ENCODE peak calls at places on chromosomes 16 and 17, in four cellular contexts. C is CD8-positive, alpha-beta T cell; M is heart right ventricle; Y is esophagus squamous epithelium. B is an unnamed sample.

GRCh38 chr17:77738666-77739531 is 219.6 kb upstream of the TNRC6C start:
- DNase-seq in M (peak; percentile 79), C (no peak), Y (no peak), B (no peak)

GRCh38 chr16:48885456-48885855 is 275.5 kb upstream of the N4BP1 start:
- DNase-seq in Y (no peak), C (no peak), M (no peak), B (no peak)

GRCh38 chr17:17741346-17742023 is 60.2 kb downstream of the RAI1 start:
- DNase-seq in M (no peak), C (no peak), Y (no peak), B (no peak)

GRCh38 chr17:44147812-44148211 is 6.1 kb downstream of the HROB start:
- DNase-seq in C (no peak), Y (no peak), M (no peak), B (no peak)

GRCh38 chr16:19691161-19691850 is 26.7 kb downstream of the KNOP1 start:
- DNase-seq in M (peak; percentile 13), Y (no peak), C (no peak), B (no peak)

GRCh38 chr17:51427259-51428255 is 167.2 kb downstream of the UTP18 start:
- DNase-seq in C (peak; percentile 44), M (no peak), Y (no peak), B (no peak)

GRCh38 chr17:11545696-11546095 is 52.6 kb upstream of the DNAH9 start:
- DNase-seq in C (no peak), Y (no peak), M (no peak), B (no peak)

GRCh38 chr16:17037499-17037898 is 433.3 kb downstream of the XYLT1 start:
- DNase-seq in M (no peak), C (no peak), Y (no peak), B (no peak)

DNA sequence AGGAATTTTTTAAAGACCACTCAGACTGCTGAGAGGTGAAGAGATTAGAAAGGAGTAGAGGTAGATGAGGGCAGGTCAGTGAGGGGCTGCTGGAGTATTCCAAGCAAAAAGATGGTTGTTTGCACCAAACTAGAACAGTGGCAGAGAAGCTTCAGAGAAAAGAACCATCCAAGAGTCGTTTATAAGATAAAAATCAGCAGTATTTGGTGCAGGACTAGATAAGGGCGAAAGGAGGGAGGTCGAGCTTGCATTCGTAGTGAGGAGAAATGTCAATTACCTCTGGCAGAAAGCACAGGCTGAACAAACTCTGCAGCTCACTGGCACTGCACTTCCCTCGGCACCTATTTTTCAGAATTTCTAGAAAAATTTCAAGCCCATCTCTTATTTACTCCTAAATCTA is 9.6 kb downstream of the TEX2 start:
- DNase-seq in C (no peak), M (no peak), Y (no peak), B (no peak)
- H3K4me1 ChIP-seq in C (no peaks in the 10 kb centered on the region), M (peaks cover 42% of the 10 kb centered on the region), Y (peaks cover 13% of the 10 kb centered on the region), B (no peaks in the 10 kb centered on the region)

GRCh38 chr17:14305785-14306496 is 5.1 kb downstream of the HS3ST3B1 start:
- DNase-seq in Y (no peak), C (no peak), M (no peak), B (no peak)
- H3K4me3 ChIP-seq in Y (no peak overlapping the region), C (no peak overlapping the region), M (no peak overlapping the region), B (no peak overlapping the region)

DNA sequence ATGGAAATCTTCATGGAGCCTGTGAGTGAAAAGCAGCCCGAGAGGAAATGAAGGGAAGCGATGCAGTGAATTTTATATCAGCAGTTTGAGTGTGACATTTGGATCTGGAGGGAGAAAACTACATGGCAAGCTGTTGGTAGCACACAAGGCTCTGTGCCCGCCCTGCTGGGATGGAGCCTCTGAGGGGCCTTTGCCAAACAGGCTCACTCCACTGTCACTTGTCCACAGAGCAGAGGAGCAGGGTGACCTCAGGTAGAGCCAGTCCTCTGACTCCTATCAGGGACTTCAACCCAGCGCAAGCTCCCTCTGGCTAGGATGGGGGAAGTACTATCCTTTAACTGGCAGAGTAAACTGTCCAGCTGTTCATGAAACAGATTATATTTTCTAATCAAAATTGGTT is 28.0 kb upstream of the PMFBP1 start:
- DNase-seq in M (no peak), Y (no peak), C (no peak), B (peak; percentile 25)
- H3K9me3 ChIP-seq in M (no peaks in the 10 kb centered on the region), Y (no peaks in the 10 kb centered on the region), C (no peaks in the 10 kb centered on the region), B (no peaks in the 10 kb centered on the region)

GRCh38 chr17:40548982-40549680 is 16.1 kb downstream of the CCR7 start:
- DNase-seq in C (no peak), Y (no peak), M (no peak), B (peak; percentile 13)

GRCh38 chr17:40552806-40553693 is 12.2 kb downstream of the CCR7 start:
- DNase-seq in M (no peak), Y (no peak), C (no peak), B (no peak)

GRCh38 chr17:40550608-40551007 is 14.7 kb downstream of the CCR7 start:
- DNase-seq in C (no peak), Y (no peak), M (peak; percentile 51), B (peak; percentile 62)

GRCh38 chr17:40551874-40552768 is 13.2 kb downstream of the CCR7 start:
- DNase-seq in M (no peak), C (no peak), Y (no peak), B (peak; percentile 12)

DNA sequence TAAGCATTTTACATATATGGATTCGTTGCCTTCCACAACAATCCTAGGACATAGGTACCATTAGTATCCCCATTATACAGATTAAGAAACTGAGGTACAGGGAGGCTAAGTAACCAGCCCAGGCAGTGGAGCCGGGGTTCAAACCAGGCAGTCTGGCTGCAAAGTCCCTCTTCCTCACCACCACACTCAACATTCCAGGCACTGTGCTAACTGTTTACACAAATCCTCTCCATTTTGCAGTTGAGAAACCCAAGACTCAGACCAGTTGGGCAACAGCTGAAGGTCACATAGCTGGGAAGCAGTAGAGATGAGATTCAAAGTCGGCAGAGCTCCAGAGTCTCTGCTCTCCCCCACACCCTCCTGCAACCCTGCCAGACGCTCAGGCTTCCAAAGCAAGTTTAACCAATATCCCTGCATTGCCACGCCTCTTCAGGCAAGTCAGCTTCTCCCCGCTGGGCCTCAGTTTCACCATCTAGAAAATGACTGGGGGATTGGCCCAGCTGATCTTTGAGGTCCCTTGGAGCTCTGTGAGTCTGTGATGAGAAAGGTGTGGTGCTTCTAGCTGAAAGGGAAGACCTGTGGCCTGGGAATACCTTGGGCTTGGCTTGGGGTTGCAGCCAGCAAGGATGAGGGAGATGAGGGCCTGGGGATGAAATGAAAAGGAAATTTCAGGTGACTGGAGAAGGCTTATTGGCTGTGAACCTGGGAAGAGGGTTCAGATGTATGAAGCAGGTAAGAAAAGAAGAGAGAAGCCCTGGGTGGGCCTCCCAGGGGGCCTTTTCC is 14.0 kb downstream of the CCR7 start:
- DNase-seq in C (no peak), Y (no peak), M (peak; percentile 62), B (peak; percentile 4)
- H3K4me1 ChIP-seq in C (peaks cover 99% of the 10 kb centered on the region), Y (peaks cover 79% of the 10 kb centered on the region), M (peaks cover 79% of the 10 kb centered on the region), B (peaks cover 37% of the 10 kb centered on the region)

GRCh38 chr16:68643847-68644246 is 1.3 kb upstream of the CDH3 start:
- DNase-seq in Y (no peak), C (no peak), M (no peak), B (no peak)

GRCh38 chr16:68640972-68641371 is 4.1 kb upstream of the CDH3 start:
- DNase-seq in Y (no peak), C (no peak), M (no peak), B (no peak)

GRCh38 chr16:68643227-68643626 is 1.9 kb upstream of the CDH3 start:
- DNase-seq in C (no peak), M (no peak), Y (no peak), B (no peak)

GRCh38 chr16:68642047-68642435 is 3.1 kb upstream of the CDH3 start:
- DNase-seq in Y (no peak), M (no peak), C (no peak), B (no peak)

DNA sequence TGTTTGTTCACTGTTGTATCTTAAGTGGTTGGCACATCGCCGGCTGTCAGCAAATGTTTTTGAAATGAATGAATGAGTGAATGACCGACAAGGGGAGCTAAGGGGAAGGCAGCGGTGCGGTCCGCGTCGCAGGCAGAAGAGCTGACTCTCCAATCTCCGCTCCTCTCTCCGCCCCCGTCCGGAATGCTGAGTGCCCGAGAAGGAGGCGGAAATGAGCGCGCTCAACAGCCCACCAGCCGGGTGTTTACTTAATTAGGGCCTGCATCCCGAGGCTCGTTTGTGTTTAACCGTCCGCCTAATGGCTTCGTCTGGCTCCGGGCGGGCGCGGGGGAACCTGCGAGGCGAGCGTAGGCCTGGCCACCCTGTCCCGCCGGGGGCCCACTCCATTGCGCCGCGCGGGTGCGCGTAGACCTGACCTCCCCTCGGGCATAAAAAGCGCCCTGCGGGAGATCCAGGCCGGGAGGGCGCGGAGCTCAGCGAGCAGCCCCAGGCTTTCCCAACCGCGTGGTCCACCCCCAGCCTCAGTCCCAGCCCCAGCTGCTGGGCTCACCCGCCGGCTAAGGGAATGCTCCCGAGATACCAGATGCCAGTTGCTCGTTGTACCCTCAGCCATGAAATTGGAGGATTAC is 2.6 kb upstream of the CDH3 start:
- DNase-seq in M (no peak), Y (no peak), C (no peak), B (peak; percentile 25)
- H3K4me3 ChIP-seq in M (peak overlapping the region; percentile 27), Y (peak overlapping the region; percentile 9), C (no peak overlapping the region), B (peak overlapping the region; percentile 8)

GRCh38 chr17:79781012-79781665 is 3.2 kb downstream of the CBX2 start:
- DNase-seq in M (no peak), Y (no peak), C (no peak), B (no peak)
- H3K9me3 ChIP-seq in M (no peaks in the 10 kb centered on the region), Y (no peaks in the 10 kb centered on the region), C (no peaks in the 10 kb centered on the region), B (no peaks in the 10 kb centered on the region)

B was measured in BE2C.